ENCODE peak calls at places on chromosome 4, in four cellular contexts. P, U, L and Q are unnamed samples.

GRCh38 chr4:24794916-24795665 is at the start of gene SOD3:
- DNase-seq in P (peak), L (no peak), U (peak), Q (peak)

GRCh38 chr4:159487284-159487747 is 384.4 kb downstream of the RAPGEF2 start:
- DNase-seq in L (peak), P (peak), U (no peak), Q (peak)

GRCh38 chr4:138158746-138159297 is 83.3 kb downstream of the SLC7A11 start:
- DNase-seq in L (peak), U (no peak), P (peak), Q (no peak)

GRCh38 chr4:122914292-122914904 is 8.0 kb downstream of the NUDT6 start:
- DNase-seq in U (no peak), P (peak), L (peak), Q (no peak)

GRCh38 chr4:42673084-42673429 is 16.2 kb upstream of the ATP8A1 start:
- DNase-seq in L (peak), P (peak), U (peak), Q (no peak)

GRCh38 chr4:115113382-115114106 is at the start of gene NDST4:
- DNase-seq in P (peak), U (no peak), L (peak), Q (peak)

GRCh38 chr4:144562019-144562740 is 83.8 kb upstream of the HHIP start:
- DNase-seq in P (no peak), U (no peak), L (no peak), Q (no peak)

GRCh38 chr4:5905714-5906113 is 12.8 kb upstream of the CRMP1 start:
- DNase-seq in L (no peak), U (no peak), P (no peak), Q (no peak)

GRCh38 chr4:93030670-93031069 is 726.9 kb downstream of the GRID2 start:
- DNase-seq in U (no peak), L (no peak), P (no peak), Q (no peak)

GRCh38 chr4:186749611-186750281 is 26.1 kb upstream of the FAT1 start:
- DNase-seq in P (no peak), U (no peak), L (no peak), Q (no peak)

GRCh38 chr4:33381806-33382205 is 2661.6 kb downstream of the PCDH7 start:
- DNase-seq in P (no peak), L (no peak), U (no peak), Q (no peak)

GRCh38 chr4:112203593-112203992 is 28.0 kb upstream of the AP1AR start:
- DNase-seq in L (no peak), U (no peak), P (no peak), Q (no peak)

GRCh38 chr4:183657564-183657963 is 1.4 kb downstream of the RWDD4 start:
- DNase-seq in P (peak), L (peak), U (no peak), Q (no peak)

GRCh38 chr4:118325443-118325842 is 27.4 kb downstream of the PRSS12 start:
- DNase-seq in U (no peak), P (no peak), L (no peak), Q (no peak)

GRCh38 chr4:163554870-163555465 is 60.5 kb downstream of the TMA16 start:
- DNase-seq in U (no peak), L (peak), P (peak), Q (no peak)

GRCh38 chr4:94571301-94571700 is 119.6 kb downstream of the PDLIM5 start:
- DNase-seq in L (no peak), U (no peak), P (no peak), Q (no peak)

GRCh38 chr4:163331629-163332360 is 601 bp downstream of the NPY1R start:
- DNase-seq in U (peak), L (peak), P (peak), Q (no peak)

GRCh38 chr4:103075435-103075893 is 1.1 kb downstream of the SLC9B2 start:
- DNase-seq in L (peak), U (no peak), P (peak), Q (peak)

GRCh38 chr4:37665347-37666009 is 20.7 kb downstream of the RELL1 start:
- DNase-seq in U (no peak), P (no peak), L (no peak), Q (no peak)

GRCh38 chr4:144985536-144985935 is 112.5 kb downstream of the ANAPC10 start:
- DNase-seq in P (no peak), L (no peak), U (no peak), Q (no peak)

GRCh38 chr4:163395055-163395454 is 51.4 kb downstream of the NPY5R start:
- DNase-seq in L (peak), U (no peak), P (peak), Q (no peak)

GRCh38 chr4:118927976-118928375 is 39.3 kb downstream of the SYNPO2 start:
- DNase-seq in L (no peak), U (peak), P (no peak), Q (peak)

GRCh38 chr4:32117696-32118095 is 1397.5 kb downstream of the PCDH7 start:
- DNase-seq in P (no peak), L (no peak), U (no peak), Q (no peak)

GRCh38 chr4:129362685-129363274 is 266.8 kb downstream of the C4orf33 start:
- DNase-seq in L (peak), P (peak), U (peak), Q (peak)

GRCh38 chr4:92520563-92520962 is 216.8 kb downstream of the GRID2 start:
- DNase-seq in U (no peak), L (no peak), P (no peak), Q (no peak)

GRCh38 chr4:169988252-169988651 is 37.9 kb downstream of the MFAP3L start:
- DNase-seq in L (no peak), U (no peak), P (no peak), Q (no peak)

GRCh38 chr4:24730256-24731001 is 64.9 kb upstream of the SOD3 start:
- DNase-seq in P (peak), U (peak), L (no peak), Q (peak)

GRCh38 chr4:154489558-154490260 is 1.9 kb downstream of the DCHS2 start:
- DNase-seq in L (no peak), P (no peak), U (no peak), Q (no peak)

GRCh38 chr4:52963976-52964375 is 101.9 kb downstream of the RASL11B start:
- DNase-seq in U (no peak), P (no peak), L (no peak), Q (no peak)

GRCh38 chr4:143391261-143391660 is 54.6 kb downstream of the GAB1 start:
- DNase-seq in P (no peak), U (no peak), L (no peak), Q (no peak)

GRCh38 chr4:102472441-102473013 is 28.6 kb upstream of the NFKB1 start:
- DNase-seq in P (no peak), U (no peak), L (no peak), Q (no peak)

GRCh38 chr4:14641871-14642270 is 360.4 kb upstream of the CPEB2 start:
- DNase-seq in U (no peak), L (no peak), P (no peak), Q (no peak)

GRCh38 chr4:156638925-156639605 is 332.5 kb downstream of the PDGFC start:
- DNase-seq in P (peak), U (no peak), L (no peak), Q (peak)

GRCh38 chr4:82708982-82709381 is 89.6 kb downstream of the SCD5 start:
- DNase-seq in P (no peak), U (no peak), L (no peak), Q (no peak)

GRCh38 chr4:118888666-118889312 is at the start of gene SYNPO2:
- DNase-seq in U (peak), L (peak), P (peak), Q (no peak)

GRCh38 chr4:109560687-109561452 is 824 bp downstream of the MCUB start:
- DNase-seq in U (peak), P (peak), L (peak), Q (peak)

GRCh38 chr4:3201718-3202702 is 46.9 kb upstream of the MSANTD1 start:
- DNase-seq in L (no peak), U (no peak), P (peak), Q (peak)

GRCh38 chr4:118099106-118099505 is 64.8 kb downstream of the NDST3 start:
- DNase-seq in L (no peak), P (no peak), U (no peak), Q (peak)

GRCh38 chr4:159069922-159070321 is 33.0 kb upstream of the RAPGEF2 start:
- DNase-seq in P (peak), U (no peak), L (peak), Q (no peak)

DNA sequence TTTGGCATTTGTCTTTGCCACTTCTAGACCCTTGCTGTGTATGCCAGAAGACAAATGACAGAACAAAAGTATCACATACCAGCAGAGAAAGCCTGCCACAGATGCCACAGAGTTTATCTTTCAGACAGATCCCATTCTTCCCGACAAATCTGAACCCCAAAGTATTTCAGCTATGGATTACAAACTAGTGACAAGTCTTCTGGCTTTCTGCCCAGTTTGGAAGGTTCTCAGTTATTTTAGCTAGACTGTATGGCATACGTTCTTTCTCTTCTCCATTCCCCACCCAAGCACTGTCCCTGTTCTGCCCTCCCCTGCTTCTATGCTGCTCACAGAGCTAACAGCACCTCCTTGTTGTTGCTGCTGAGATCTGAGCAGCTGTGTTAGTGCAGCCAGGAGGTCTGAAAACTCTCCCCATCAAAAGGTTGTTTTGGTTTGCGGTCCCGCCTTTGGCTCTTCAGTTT is 236.7 kb downstream of the FRAS1 start:
- DNase-seq in L (peak), U (no peak), P (peak), Q (peak)
- H3K4me3 ChIP-seq in L (no peak), U (no peak), P (no peak), Q (no peak)

DNA sequence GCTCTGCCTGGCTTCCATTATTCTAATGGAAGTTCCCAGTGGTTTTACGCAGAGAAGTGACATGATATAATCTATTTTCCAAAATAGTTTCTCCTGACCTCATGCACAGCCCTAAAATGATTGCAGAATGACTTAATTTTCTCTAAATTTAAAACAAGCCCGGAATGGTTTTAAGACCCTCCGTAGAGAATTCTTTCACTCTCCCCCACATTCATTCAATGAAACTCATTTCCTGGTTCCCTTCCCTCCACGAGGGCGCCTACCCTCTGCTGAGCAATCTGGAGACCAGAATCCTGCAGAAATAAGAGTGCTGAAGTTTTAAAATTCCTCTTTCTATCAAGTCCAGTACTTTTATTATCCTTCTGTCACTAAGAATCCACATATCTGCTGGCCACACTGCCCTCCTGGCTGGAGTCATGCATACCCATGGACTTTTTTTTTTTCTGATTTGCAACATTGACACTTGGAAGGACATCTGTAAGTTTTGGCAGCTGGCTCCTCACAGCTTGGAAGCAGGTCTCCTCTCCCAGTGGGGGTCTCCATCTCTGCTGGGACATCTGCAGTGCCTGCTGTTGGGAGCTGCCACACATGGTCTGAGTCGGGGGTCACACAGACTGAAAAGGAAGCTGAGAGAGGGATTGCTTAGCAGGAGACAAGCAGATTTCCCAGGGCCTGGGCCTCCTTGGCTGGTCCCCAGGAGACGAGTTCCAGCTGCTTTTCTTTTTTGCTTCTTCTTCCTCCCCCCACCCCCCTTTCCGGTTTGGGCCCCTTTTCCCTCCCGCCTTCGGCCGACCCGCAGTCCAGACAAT is 86.1 kb downstream of the SOWAHB start:
- DNase-seq in L (no peak), U (peak), P (peak), Q (no peak)
- TF ChIP-seq CTCF in L (no peak), U (no peak), P (no peak), Q (no peak)

GRCh38 chr4:26003072-26003471 is 89.1 kb downstream of the SMIM20 start:
- DNase-seq in U (no peak), P (no peak), L (no peak), Q (no peak)

GRCh38 chr4:26004290-26004689 is 90.3 kb downstream of the SMIM20 start:
- DNase-seq in L (no peak), U (no peak), P (no peak), Q (no peak)

GRCh38 chr4:26000274-26000950 is 86.4 kb downstream of the SMIM20 start:
- DNase-seq in P (peak), L (no peak), U (no peak), Q (no peak)

GRCh38 chr4:26001816-26002215 is 87.8 kb downstream of the SMIM20 start:
- DNase-seq in U (no peak), P (no peak), L (no peak), Q (no peak)

DNA sequence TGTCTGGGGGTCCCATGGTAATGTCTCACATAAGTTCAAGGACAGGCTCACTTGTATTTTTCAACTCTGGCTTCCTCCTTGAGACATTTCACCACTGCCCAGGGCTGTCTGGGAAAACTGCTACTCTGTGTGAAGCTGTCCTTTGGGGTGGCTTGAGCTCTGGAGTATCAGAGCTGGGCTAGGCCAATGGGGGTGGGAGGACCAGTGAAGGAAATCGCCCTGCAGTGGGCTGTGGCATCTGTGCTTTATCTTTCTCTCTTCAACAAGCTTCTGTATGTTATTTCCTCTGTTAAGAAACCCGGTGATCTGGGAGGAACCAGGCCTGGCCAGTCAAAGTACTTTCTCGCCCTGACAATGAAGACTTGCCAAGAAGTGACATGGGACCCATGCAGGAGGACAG is 87.4 kb downstream of the SMIM20 start:
- DNase-seq in P (no peak), L (no peak), U (no peak), Q (no peak)
- H3K4me3 ChIP-seq in P (no peak), L (no peak), U (no peak), Q (no peak)

GRCh38 chr4:15779336-15779735 is 1.2 kb downstream of the CD38 start:
- DNase-seq in U (peak), L (peak), P (peak), Q (no peak)
- TF ChIP-seq CTCF in U (peak), L (peak), P (peak), Q (peak)

DNA sequence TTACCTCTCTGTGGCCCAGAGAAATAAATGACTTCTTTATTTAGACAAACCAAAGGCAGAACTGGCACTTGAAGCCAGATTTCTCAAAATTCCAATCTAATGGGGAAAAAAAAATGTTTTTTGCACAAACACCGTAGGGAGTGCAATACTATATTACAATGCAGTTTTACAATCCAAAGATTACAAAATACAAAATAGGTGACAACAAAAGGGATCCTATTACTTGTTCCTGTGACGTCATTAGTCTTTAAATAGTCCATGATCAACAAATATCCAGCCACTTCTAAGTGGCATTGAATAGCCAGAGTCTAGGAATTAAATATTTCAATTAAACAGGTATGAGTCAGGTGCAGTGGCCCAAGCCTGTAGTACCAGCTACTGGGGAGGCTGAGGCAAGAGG is 3.0 kb upstream of the APBB2 start:
- DNase-seq in L (no peak), P (no peak), U (no peak), Q (no peak)
- H3K4me3 ChIP-seq in L (no peak), P (no peak), U (no peak), Q (no peak)

GRCh38 chr4:128130621-128131020 is 69.5 kb downstream of the LARP1B start:
- DNase-seq in L (peak), U (no peak), P (peak), Q (no peak)

GRCh38 chr4:128135391-128135790 is 74.3 kb downstream of the LARP1B start:
- DNase-seq in P (no peak), L (no peak), U (no peak), Q (no peak)

DNA sequence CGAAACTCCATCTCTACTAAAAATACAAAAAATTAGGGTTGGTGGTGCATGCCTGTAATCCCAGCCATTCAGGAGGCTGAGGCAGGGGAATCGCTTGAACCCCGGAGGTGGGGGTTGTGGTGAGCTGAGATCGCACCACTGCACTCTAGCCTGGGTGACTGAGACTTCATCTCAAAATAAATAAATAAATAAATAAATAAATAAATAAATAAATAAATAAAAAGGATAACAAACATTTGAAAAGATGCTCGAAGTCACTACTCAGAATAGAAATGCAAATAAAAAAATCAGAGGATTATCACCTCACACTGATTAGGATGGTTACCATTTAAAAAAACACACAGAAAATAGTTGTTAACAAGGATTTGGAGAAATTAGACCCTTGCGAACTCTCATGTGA is 73.8 kb downstream of the LARP1B start:
- DNase-seq in P (no peak), L (no peak), U (no peak), Q (no peak)
- TF ChIP-seq CTCF in P (no peak), L (no peak), U (no peak), Q (no peak)

GRCh38 chr4:76434901-76435688 is at the start of gene SHROOM3:
- DNase-seq in U (no peak), P (peak), L (peak), Q (peak)
- H3K4me3 ChIP-seq in U (peak), P (peak), L (peak), Q (peak)